ENCODE peak calls at places on chromosomes 16 and 17, in five cellular contexts. F, A, L, G and W are unnamed samples.
A peak's percentile ranks its signal among the peaks of the same experiment; 100 is the strongest.

GRCh38 chr16:25478476-25478875 is 213.3 kb upstream of the HS3ST4 start:
- DNase-seq in F (no peak), A (no peak), L (no peak), G (no peak), W (no peak)

GRCh38 chr16:70772493-70772892 is 28.5 kb downstream of the VAC14 start:
- DNase-seq in F (no peak), A (no peak), L (no peak), G (no peak), W (no peak)

GRCh38 chr16:70801611-70802010 is 653 bp upstream of the VAC14 start:
- DNase-seq in F (no peak), A (no peak), L (no peak), G (no peak), W (no peak)

GRCh38 chr17:44971776-44972483 is 3.8 kb upstream of the C1QL1 start:
- DNase-seq in F (no peak), A (no peak), L (no peak), G (no peak), W (no peak)

GRCh38 chr17:16980813-16981731 is 9.2 kb upstream of the TNFRSF13B start:
- DNase-seq in F (peak; percentile 84), A (no peak), L (no peak), G (no peak), W (no peak)

GRCh38 chr17:71398706-71399620 is 721.9 kb upstream of the SOX9 start:
- DNase-seq in F (no peak), A (peak; percentile 44), L (no peak), G (no peak), W (no peak)

GRCh38 chr17:76920364-76921139 is 52.3 kb downstream of the MGAT5B start:
- DNase-seq in F (no peak), A (no peak), L (no peak), G (no peak), W (no peak)

GRCh38 chr17:50763716-50764450 is 3.4 kb downstream of the ANKRD40CL start:
- DNase-seq in F (no peak), A (no peak), L (no peak), G (no peak), W (no peak)

GRCh38 chr16:70152578-70153302 is 20.8 kb upstream of the CLEC18C start:
- DNase-seq in F (no peak), A (no peak), L (no peak), G (peak; percentile 91), W (no peak)

GRCh38 chr17:82805823-82806222 is 34.0 kb downstream of the ZNF750 start:
- DNase-seq in F (no peak), A (no peak), L (no peak), G (no peak), W (no peak)

GRCh38 chr17:82808006-82808405 is 31.8 kb downstream of the ZNF750 start:
- DNase-seq in F (no peak), A (no peak), L (no peak), G (no peak), W (no peak)

GRCh38 chr17:82806645-82807044 is 33.2 kb downstream of the ZNF750 start:
- DNase-seq in F (no peak), A (no peak), L (no peak), G (no peak), W (no peak)

GRCh38 chr17:82807562-82807961 is 32.3 kb downstream of the ZNF750 start:
- DNase-seq in F (no peak), A (no peak), L (no peak), G (no peak), W (no peak)

DNA sequence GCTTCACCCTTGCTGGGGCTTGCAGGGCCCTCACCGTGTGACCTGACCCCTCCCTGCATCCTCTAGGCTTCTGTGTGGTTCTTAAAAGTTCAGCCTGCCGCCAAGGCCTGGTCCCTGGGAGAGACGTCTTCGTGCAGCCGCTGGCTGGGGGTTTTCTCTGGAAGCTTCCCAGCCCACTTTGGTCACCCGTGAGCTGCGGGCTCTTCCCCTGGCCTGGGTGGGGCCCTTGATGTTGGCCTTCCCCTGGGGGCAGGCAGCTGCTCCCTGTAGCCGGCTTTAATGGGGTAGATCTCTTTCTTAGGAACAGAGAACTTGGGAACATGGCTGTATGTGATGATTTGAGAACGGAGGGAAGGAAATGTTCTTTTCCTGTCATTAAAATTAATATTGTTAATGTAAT is 32.7 kb downstream of the ZNF750 start:
- DNase-seq in F (no peak), A (no peak), L (no peak), G (no peak), W (no peak)
- TF ChIP-seq SUZ12 in F (no peak), A (no peak), L (no peak), G (no peak), W (no peak)

GRCh38 chr16:56671706-56672105 is 2.1 kb downstream of the MT1H start:
- DNase-seq in F (no peak), A (no peak), L (no peak), G (no peak), W (no peak)

GRCh38 chr16:56672761-56673536 is 3.3 kb downstream of the MT1H start:
- DNase-seq in F (no peak), A (no peak), L (no peak), G (no peak), W (no peak)

GRCh38 chr16:56670640-56670934 is 973 bp downstream of the MT1H start:
- DNase-seq in F (no peak), A (no peak), L (no peak), G (no peak), W (no peak)

GRCh38 chr16:56675685-56676210 is 6.1 kb downstream of the MT1H start:
- DNase-seq in F (no peak), A (no peak), L (no peak), G (no peak), W (peak; percentile 73)

GRCh38 chr16:56673916-56674315 is 4.3 kb downstream of the MT1H start:
- DNase-seq in F (no peak), A (no peak), L (no peak), G (peak; percentile 47), W (no peak)
- TF ChIP-seq SUZ12 in F (no peak), A (no peak), L (no peak), G (no peak), W (no peak)

GRCh38 chr17:37546242-37546641 is 56.6 kb downstream of the DUSP14 start:
- DNase-seq in F (no peak), A (no peak), L (no peak), G (no peak), W (no peak)

GRCh38 chr17:37553357-37553966 is 55.8 kb downstream of the SYNRG start:
- DNase-seq in F (no peak), A (no peak), L (no peak), G (no peak), W (no peak)

GRCh38 chr17:37543527-37544122 is 53.9 kb downstream of the DUSP14 start:
- DNase-seq in F (no peak), A (no peak), L (no peak), G (no peak), W (no peak)

GRCh38 chr17:37551788-37552187 is 57.4 kb downstream of the SYNRG start:
- DNase-seq in F (no peak), A (no peak), L (no peak), G (no peak), W (no peak)

DNA sequence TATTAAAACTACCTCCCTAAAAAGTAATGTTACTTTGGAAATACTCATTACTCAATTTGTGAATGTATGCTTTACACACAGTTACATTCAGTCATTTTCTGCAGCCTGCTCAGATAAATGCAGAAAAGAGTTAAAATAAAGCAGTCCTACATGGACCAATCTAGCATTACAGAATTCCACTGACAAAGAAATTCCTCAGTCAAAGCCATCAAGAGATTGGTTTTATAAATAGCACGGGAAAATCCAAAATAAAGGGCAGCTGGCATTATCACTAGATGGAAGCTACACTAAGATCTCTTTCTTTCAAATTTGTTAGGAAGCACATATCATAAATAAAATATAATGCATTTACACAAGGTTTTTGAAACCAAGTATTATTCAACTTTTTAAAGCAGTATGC is 58.3 kb downstream of the DUSP14 start:
- DNase-seq in F (no peak), A (no peak), L (no peak), G (no peak), W (no peak)
- TF ChIP-seq SUZ12 in F (no peak), A (no peak), L (no peak), G (no peak), W (no peak)

DNA sequence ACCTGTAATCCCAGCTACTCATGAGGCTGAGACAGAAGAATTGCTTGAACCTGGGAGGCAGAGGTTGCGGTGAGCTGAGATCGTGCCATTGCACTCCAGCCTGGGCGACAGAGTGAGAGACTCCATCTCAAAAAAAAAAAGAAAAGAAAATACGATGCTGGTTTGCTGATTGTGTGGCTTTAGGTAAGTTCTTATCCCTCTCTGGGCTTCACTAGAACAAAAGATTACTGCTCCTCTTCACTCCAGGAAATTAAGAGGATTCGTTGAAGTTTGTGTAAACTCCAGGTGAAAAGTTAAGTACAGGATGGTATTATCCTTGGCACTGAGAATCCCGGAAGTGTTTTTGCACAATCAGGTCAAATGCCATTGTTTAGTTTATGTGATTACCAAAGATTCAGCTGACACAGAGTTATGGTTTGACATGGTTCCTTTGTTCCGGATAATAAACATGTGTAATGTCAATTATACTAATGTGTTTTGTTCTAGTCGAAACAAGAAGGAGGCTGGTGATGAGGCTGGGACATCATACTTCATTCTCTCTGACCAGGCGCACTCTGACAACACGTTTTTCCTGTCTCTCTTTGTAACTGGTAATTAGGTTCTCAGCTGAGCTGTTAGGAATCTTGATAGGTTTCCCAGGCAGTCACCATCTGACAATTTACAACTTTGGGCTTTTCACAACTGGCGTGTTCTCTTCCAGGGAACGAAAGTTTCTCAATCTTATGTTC is 10.9 kb upstream of the TAOK1 start:
- DNase-seq in F (no peak), A (no peak), L (no peak), G (no peak), W (no peak)
- TF ChIP-seq SUZ12 in F (no peak), A (no peak), L (no peak), G (no peak), W (no peak)

GRCh38 chr16:466651-467050 is 41.2 kb downstream of the RAB11FIP3 start:
- DNase-seq in F (no peak), A (no peak), L (no peak), G (no peak), W (no peak)

GRCh38 chr16:472199-472504 is 46.7 kb downstream of the RAB11FIP3 start:
- DNase-seq in F (no peak), A (no peak), L (no peak), G (no peak), W (no peak)

GRCh38 chr16:471353-472198 is 46.1 kb downstream of the RAB11FIP3 start:
- DNase-seq in F (no peak), A (no peak), L (peak; percentile 85), G (no peak), W (peak; percentile 83)

GRCh38 chr16:470418-470817 is 45.0 kb downstream of the RAB11FIP3 start:
- DNase-seq in F (no peak), A (no peak), L (no peak), G (no peak), W (no peak)

DNA sequence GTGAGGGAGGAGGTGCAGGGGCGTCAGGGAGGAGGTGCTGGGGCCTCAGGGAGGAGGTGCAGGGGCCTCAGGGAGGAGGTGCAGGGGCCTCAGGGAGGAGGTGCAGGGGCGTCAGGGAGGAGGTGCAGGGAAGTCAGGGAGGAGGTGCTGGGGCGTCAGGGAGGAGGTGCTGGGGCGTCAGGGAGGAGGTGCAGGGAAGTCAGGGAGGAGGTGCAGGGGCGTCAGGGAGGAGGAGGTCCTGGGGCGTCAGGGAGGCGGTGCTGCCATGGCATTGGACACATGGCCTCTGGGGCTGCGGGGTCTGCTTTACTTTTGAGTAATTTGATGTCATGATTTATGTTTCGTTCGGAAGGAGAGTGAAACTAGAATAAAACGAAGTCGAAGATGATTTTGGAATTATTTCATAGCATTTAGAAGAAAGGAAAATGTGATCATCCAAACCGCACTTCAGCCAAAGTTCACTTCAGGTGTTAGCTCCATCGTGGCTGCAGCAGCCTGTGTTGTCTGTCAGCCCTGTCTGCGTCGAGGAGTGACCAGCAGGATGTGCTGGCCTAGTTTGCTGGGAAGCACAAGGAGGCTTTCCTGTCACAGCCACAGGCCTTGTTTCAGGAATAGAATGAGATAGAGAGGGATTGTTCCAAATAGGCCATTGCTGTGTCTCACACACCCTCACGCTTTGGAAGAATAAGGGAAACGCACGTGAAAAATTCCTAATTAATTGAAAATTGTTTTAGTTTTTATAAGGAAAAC is 42.8 kb downstream of the RAB11FIP3 start:
- DNase-seq in F (no peak), A (no peak), L (no peak), G (no peak), W (no peak)
- TF ChIP-seq SUZ12 in F (no peak), A (no peak), L (no peak), G (no peak), W (no peak)